ENCODE peak calls at places on chromosome 13, in nine cellular contexts. C is tibial nerve, Z is endodermal cell, H is IMR-90, D is cardiac muscle cell, X is breast epithelium, Y is heart left ventricle, V is right cardiac atrium, L is pancreas. M is an unnamed sample. For H3K4me1, the result is how much of the 10 kb centered on the place peaks cover.

GRCh38 chr13:68168448-68168847 is 938.3 kb upstream of the PCDH9 start:
- DNase-seq in C (no peak), Z (no peak), H (no peak), D (no peak), X (no peak), Y (no peak), V (no peak), L (no peak), M (no peak)

GRCh38 chr13:113538689-113539058 is 45.9 kb upstream of the TFDP1 start:
- DNase-seq in C (no peak), Z (no peak), H (no peak), D (no peak), X (no peak), Y (no peak), V (no peak), L (no peak), M (peak)

GRCh38 chr13:111599791-111600190 is 279.3 kb downstream of the TEX29 start:
- DNase-seq in C (no peak), Z (peak), H (no peak), D (no peak), X (no peak), Y (no peak), V (no peak), L (no peak), M (no peak)

GRCh38 chr13:107289540-107289939 is 721.6 kb upstream of the ARGLU1 start:
- DNase-seq in C (no peak), Z (no peak), H (peak), D (no peak), X (no peak), Y (no peak), V (no peak), L (no peak), M (no peak)

GRCh38 chr13:79779761-79780160 is 298.8 kb downstream of the NDFIP2 start:
- DNase-seq in C (peak), Z (peak), H (peak), D (peak), X (peak), Y (no peak), V (no peak), L (no peak), M (no peak)

GRCh38 chr13:110887242-110887954 is 27.5 kb downstream of the ANKRD10 start:
- DNase-seq in C (no peak), Z (peak), H (peak), D (no peak), X (no peak), Y (no peak), V (no peak), L (no peak), M (no peak)

GRCh38 chr13:84961023-84961422 is 838.2 kb downstream of the SLITRK6 start:
- DNase-seq in C (no peak), Z (no peak), H (no peak), D (no peak), X (no peak), Y (no peak), V (no peak), L (no peak), M (no peak)

GRCh38 chr13:106038752-106039151 is 496.7 kb downstream of the EFNB2 start:
- DNase-seq in C (no peak), Z (no peak), H (peak), D (peak), X (no peak), Y (no peak), V (no peak), L (no peak), M (no peak)

GRCh38 chr13:71880753-71881541 is 13.9 kb upstream of the DACH1 start:
- DNase-seq in C (no peak), Z (no peak), H (no peak), D (peak), X (no peak), Y (no peak), V (no peak), L (no peak), M (no peak)

GRCh38 chr13:26561636-26562537 is 4.4 kb downstream of the WASF3 start:
- DNase-seq in C (no peak), Z (no peak), H (peak), D (peak), X (no peak), Y (no peak), V (no peak), L (no peak), M (no peak)

GRCh38 chr13:94778585-94778984 is 66.2 kb upstream of the SOX21 start:
- DNase-seq in C (no peak), Z (no peak), H (no peak), D (no peak), X (no peak), Y (no peak), V (no peak), L (no peak), M (no peak)

GRCh38 chr13:36251528-36251927 is 37.2 kb upstream of the SOHLH2 start:
- DNase-seq in C (no peak), Z (no peak), H (no peak), D (peak), X (no peak), Y (no peak), V (no peak), L (no peak), M (no peak)

GRCh38 chr13:72194531-72194930 is 327.5 kb upstream of the DACH1 start:
- DNase-seq in C (no peak), Z (no peak), H (no peak), D (no peak), X (no peak), Y (no peak), V (no peak), L (no peak), M (no peak)

GRCh38 chr13:73693215-73693614 is 441.0 kb downstream of the KLF12 start:
- DNase-seq in C (no peak), Z (no peak), H (no peak), D (no peak), X (no peak), Y (no peak), V (no peak), L (no peak), M (no peak)

GRCh38 chr13:111508164-111508870 is 187.9 kb downstream of the TEX29 start:
- DNase-seq in C (no peak), Z (no peak), H (no peak), D (no peak), X (no peak), Y (no peak), V (no peak), L (no peak), M (peak)

GRCh38 chr13:78022164-78022877 is 103.7 kb upstream of the EDNRB start:
- DNase-seq in C (no peak), Z (no peak), H (peak), D (peak), X (no peak), Y (peak), V (peak), L (peak), M (no peak)

GRCh38 chr13:112558696-112559418 is 29.1 kb downstream of the TUBGCP3 start:
- DNase-seq in C (no peak), Z (no peak), H (no peak), D (no peak), X (no peak), Y (no peak), V (no peak), L (no peak), M (no peak)

GRCh38 chr13:60397693-60398437 is 845 bp downstream of the TDRD3 start:
- DNase-seq in C (peak), Z (peak), H (peak), D (peak), X (peak), Y (peak), V (peak), L (peak), M (peak)

GRCh38 chr13:60969659-60970058 is 446.0 kb downstream of the PCDH20 start:
- DNase-seq in C (no peak), Z (no peak), H (no peak), D (no peak), X (no peak), Y (no peak), V (no peak), L (no peak), M (no peak)

GRCh38 chr13:105665284-105665683 is 870.2 kb downstream of the EFNB2 start:
- DNase-seq in C (no peak), Z (no peak), H (peak), D (no peak), X (no peak), Y (no peak), V (no peak), L (no peak), M (no peak)

GRCh38 chr13:105518086-105518485 is 1017.4 kb downstream of the EFNB2 start:
- DNase-seq in C (no peak), Z (no peak), H (peak), D (no peak), X (no peak), Y (no peak), V (no peak), L (no peak), M (no peak)

GRCh38 chr13:73248711-73249580 is 190.1 kb downstream of the KLF5 start:
- DNase-seq in C (no peak), Z (peak), H (peak), D (peak), X (peak), Y (no peak), V (no peak), L (peak), M (peak)

GRCh38 chr13:43301341-43301969 is 278.1 kb downstream of the DNAJC15 start:
- DNase-seq in C (no peak), Z (no peak), H (peak), D (no peak), X (no peak), Y (no peak), V (no peak), L (no peak), M (no peak)

GRCh38 chr13:73224708-73225107 is 165.9 kb downstream of the KLF5 start:
- DNase-seq in C (no peak), Z (no peak), H (peak), D (peak), X (no peak), Y (no peak), V (no peak), L (no peak), M (no peak)

GRCh38 chr13:26186995-26187394 is 35.1 kb downstream of the RNF6 start:
- DNase-seq in C (no peak), Z (peak), H (no peak), D (no peak), X (no peak), Y (no peak), V (no peak), L (no peak), M (no peak)

GRCh38 chr13:23427342-23428182 is 5.9 kb downstream of the SACS start:
- DNase-seq in C (no peak), Z (no peak), H (peak), D (peak), X (peak), Y (no peak), V (peak), L (peak), M (no peak)

GRCh38 chr13:34803756-34804155 is 138.3 kb upstream of the NBEA start:
- DNase-seq in C (no peak), Z (no peak), H (no peak), D (no peak), X (no peak), Y (no peak), V (no peak), L (no peak), M (no peak)

GRCh38 chr13:79645569-79645968 is 164.6 kb downstream of the NDFIP2 start:
- DNase-seq in C (no peak), Z (no peak), H (no peak), D (no peak), X (no peak), Y (no peak), V (no peak), L (no peak), M (no peak)

GRCh38 chr13:25168800-25169199 is 3.3 kb downstream of the AMER2 start:
- DNase-seq in C (no peak), Z (no peak), H (no peak), D (no peak), X (no peak), Y (no peak), V (no peak), L (no peak), M (no peak)

GRCh38 chr13:93080587-93080986 is 146.0 kb upstream of the GPC6 start:
- DNase-seq in C (no peak), Z (no peak), H (peak), D (peak), X (no peak), Y (no peak), V (no peak), L (no peak), M (no peak)

GRCh38 chr13:25190256-25190655 is 18.2 kb upstream of the AMER2 start:
- DNase-seq in C (no peak), Z (peak), H (no peak), D (no peak), X (no peak), Y (no peak), V (no peak), L (no peak), M (no peak)

GRCh38 chr13:75359266-75359665 is 122.7 kb downstream of the TBC1D4 start:
- DNase-seq in C (no peak), Z (no peak), H (peak), D (peak), X (no peak), Y (no peak), V (no peak), L (no peak), M (no peak)

GRCh38 chr13:32314968-32315254 is 252 bp downstream of the ZAR1L start:
- DNase-seq in C (no peak), Z (no peak), H (peak), D (peak), X (peak), Y (no peak), V (no peak), L (peak), M (no peak)

GRCh38 chr13:66154354-66154753 is 1075.8 kb downstream of the PCDH9 start:
- DNase-seq in C (no peak), Z (no peak), H (no peak), D (no peak), X (no peak), Y (no peak), V (no peak), L (no peak), M (no peak)

GRCh38 chr13:53089951-53090350 is 61.3 kb downstream of the OLFM4 start:
- DNase-seq in C (no peak), Z (no peak), H (no peak), D (no peak), X (no peak), Y (no peak), V (no peak), L (no peak), M (no peak)

DNA sequence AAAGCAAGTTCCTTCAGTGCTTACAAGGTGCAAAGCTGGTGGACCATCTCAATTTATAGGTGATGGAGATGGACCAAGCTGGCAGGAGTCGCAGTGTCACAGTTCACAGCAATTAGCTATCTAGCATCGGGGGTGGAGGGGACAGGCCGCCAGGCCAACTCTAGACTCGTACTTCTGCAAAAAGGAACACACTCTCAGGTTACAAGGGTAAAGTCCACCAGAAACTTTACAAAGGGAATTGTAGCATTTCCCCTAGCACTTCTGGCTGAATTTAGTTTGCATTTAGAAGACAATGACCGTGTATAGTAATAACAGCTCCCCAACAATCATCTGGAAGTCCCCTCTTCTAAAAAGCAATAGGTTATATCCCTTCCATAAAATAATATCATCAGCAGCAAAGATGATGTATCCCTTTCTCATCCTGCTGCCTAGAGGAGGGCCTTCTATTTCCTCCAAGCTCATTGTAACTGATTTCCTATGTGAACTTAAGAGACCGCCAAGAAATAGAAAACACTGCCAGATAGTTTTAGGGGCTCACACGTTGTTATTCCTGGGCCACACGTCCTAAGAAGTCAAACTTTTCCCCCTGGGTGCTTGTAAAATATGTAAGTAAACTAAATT is 8.5 kb upstream of the DOCK9 start:
- DNase-seq in C (no peak), Z (no peak), H (no peak), D (no peak), X (no peak), Y (no peak), V (no peak), L (no peak), M (no peak)
- H3K4me1 ChIP-seq in C (under half), Z (under half), H (under half), D (under half), X (under half), Y (under half), V (under half), L (under half), M (under half)

DNA sequence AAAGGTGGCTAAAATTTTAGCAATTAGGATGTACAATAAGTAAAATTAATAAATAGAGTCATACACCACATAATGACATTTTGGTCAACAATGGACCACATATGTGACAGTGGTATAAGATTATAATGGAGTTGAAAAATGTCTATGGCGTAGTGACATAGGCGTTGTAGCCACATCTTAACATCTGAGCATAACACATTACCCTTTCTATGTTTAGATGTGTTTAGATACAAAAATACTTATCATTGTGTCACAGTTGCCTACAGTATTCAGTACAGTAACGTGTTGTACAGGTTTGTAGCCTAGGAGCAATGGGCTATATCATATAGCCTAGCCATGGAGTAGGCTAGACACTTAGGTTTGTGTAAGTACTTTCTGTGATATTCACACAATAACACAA is 111.2 kb downstream of the LRCH1 start:
- DNase-seq in C (no peak), Z (no peak), H (no peak), D (no peak), X (no peak), Y (no peak), V (no peak), L (no peak), M (no peak)
- H3K4me1 ChIP-seq in C (under half), Z (under half), H (under half), D (half or more), X (under half), Y (half or more), V (under half), L (half or more), M (under half)

DNA sequence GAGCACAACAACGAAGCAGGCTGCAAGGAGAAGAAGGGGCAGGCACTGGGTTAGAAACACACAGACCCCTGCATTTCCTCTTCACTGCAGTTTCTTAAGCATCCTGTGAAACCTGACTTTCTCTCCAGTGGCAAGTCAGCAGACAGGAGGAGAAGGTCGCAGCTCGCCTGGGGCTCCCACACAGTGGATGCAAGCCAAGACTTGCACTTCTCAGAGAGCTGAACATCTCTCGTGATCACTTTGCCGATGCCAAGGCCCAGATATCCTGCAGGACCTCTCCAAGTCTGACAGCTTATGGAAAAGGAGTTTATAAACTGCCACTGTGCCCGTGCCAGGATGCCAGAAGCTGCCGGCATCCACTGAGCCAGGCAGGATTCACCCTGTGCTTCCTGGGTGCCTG is 18.4 kb downstream of the TMEM272 start:
- DNase-seq in C (no peak), Z (no peak), H (no peak), D (peak), X (peak), Y (peak), V (peak), L (no peak), M (no peak)
- H3K4me1 ChIP-seq in C (under half), Z (under half), H (under half), D (under half), X (under half), Y (under half), V (under half), L (under half), M (under half)

GRCh38 chr13:48244159-48244558 is 11.2 kb downstream of the ITM2B start:
- DNase-seq in C (no peak), Z (no peak), H (no peak), D (no peak), X (no peak), Y (no peak), V (no peak), L (no peak), M (no peak)

GRCh38 chr13:48236528-48237353 is 3.7 kb downstream of the ITM2B start:
- DNase-seq in C (no peak), Z (no peak), H (no peak), D (peak), X (no peak), Y (no peak), V (no peak), L (no peak), M (no peak)

GRCh38 chr13:48241651-48242050 is 8.6 kb downstream of the ITM2B start:
- DNase-seq in C (no peak), Z (no peak), H (no peak), D (no peak), X (no peak), Y (no peak), V (no peak), L (no peak), M (no peak)

GRCh38 chr13:48246097-48246496 is 13.1 kb downstream of the ITM2B start:
- DNase-seq in C (no peak), Z (no peak), H (no peak), D (no peak), X (no peak), Y (no peak), V (no peak), L (no peak), M (no peak)

DNA sequence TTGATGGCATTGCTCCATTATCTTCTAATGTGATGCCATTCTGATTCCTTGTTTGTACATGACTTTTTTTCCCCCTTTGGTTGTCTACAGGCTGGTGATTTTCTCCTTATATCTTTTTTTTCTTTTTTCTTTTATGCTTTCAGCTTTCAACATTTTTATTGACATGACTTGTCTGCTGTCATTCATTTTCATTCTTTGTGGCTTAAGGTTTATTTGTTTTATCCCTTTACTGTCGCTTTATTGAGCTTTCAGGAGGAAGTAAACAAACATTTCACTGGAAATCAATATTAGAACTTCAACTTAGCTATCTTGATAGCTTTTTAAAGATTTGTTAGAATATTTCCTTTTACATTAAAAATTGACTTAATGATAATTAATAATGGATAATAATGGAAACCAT is 9.7 kb downstream of the ITM2B start:
- DNase-seq in C (no peak), Z (no peak), H (no peak), D (no peak), X (no peak), Y (no peak), V (no peak), L (no peak), M (no peak)
- H3K4me1 ChIP-seq in C (under half), Z (under half), H (under half), D (under half), X (under half), Y (under half), V (under half), L (under half), M (under half)

GRCh38 chr13:109779074-109779473 is 7.3 kb downstream of the IRS2 start:
- DNase-seq in C (no peak), Z (no peak), H (no peak), D (no peak), X (no peak), Y (no peak), V (no peak), L (no peak), M (no peak)
- H3K4me1 ChIP-seq in C (under half), Z (under half), H (under half), D (under half), X (under half), Y (under half), V (under half), L (under half), M (under half)

GRCh38 chr13:50126378-50127016 is 111.3 kb downstream of the KCNRG start:
- DNase-seq in C (no peak), Z (no peak), H (peak), D (peak), X (no peak), Y (no peak), V (peak), L (no peak), M (no peak)
- H3K4me1 ChIP-seq in C (under half), Z (under half), H (under half), D (under half), X (under half), Y (under half), V (under half), L (under half), M (under half)

GRCh38 chr13:48505597-48506091 is 27.2 kb downstream of the RCBTB2 start:
- DNase-seq in C (no peak), Z (no peak), H (peak), D (no peak), X (no peak), Y (peak), V (no peak), L (peak), M (no peak)
- H3K4me1 ChIP-seq in C (under half), Z (under half), H (under half), D (under half), X (under half), Y (under half), V (under half), L (under half), M (under half)